ENCODE peak calls at places on chromosome 17, in eight cellular contexts. One of them, this sample, is unnamed.

GRCh38 chr17:20703781-20704180 is 124.3 kb downstream of the CDRT15L2 start:
- DNase-seq in ovary: no peak
- DNase-seq in breast epithelium: no peak
- DNase-seq in right lobe of liver: no peak
- DNase-seq in right atrium auricular region: no peak
- DNase-seq in A549: no peak
- DNase-seq in PC-3: peak; percentile 0
- DNase-seq in fibroblast of the aortic adventitia: no peak
- DNase-seq in this sample: no peak

GRCh38 chr17:48259710-48260291 is 152.2 kb downstream of the SNX11 start:
- DNase-seq in PC-3: peak; percentile 87
- DNase-seq in right atrium auricular region: no peak
- DNase-seq in fibroblast of the aortic adventitia: peak; percentile 58
- DNase-seq in breast epithelium: no peak
- DNase-seq in ovary: no peak
- DNase-seq in right lobe of liver: no peak
- DNase-seq in A549: peak; percentile 35
- DNase-seq in this sample: peak; percentile 40

GRCh38 chr17:70374496-70374895 is 205.2 kb downstream of the KCNJ2 start:
- DNase-seq in right atrium auricular region: no peak
- DNase-seq in PC-3: no peak
- DNase-seq in ovary: no peak
- DNase-seq in fibroblast of the aortic adventitia: no peak
- DNase-seq in right lobe of liver: no peak
- DNase-seq in A549: no peak
- DNase-seq in breast epithelium: no peak
- DNase-seq in this sample: no peak

GRCh38 chr17:77616243-77616731 is 342.2 kb upstream of the TNRC6C start:
- DNase-seq in breast epithelium: no peak
- DNase-seq in A549: no peak
- DNase-seq in fibroblast of the aortic adventitia: no peak
- DNase-seq in right atrium auricular region: no peak
- DNase-seq in ovary: no peak
- DNase-seq in right lobe of liver: peak; percentile 2
- DNase-seq in PC-3: peak; percentile 80
- DNase-seq in this sample: no peak

GRCh38 chr17:13001991-13002615 is 15.7 kb downstream of the ELAC2 start:
- DNase-seq in A549: no peak
- DNase-seq in right lobe of liver: no peak
- DNase-seq in fibroblast of the aortic adventitia: peak; percentile 16
- DNase-seq in PC-3: no peak
- DNase-seq in breast epithelium: peak; percentile 40
- DNase-seq in ovary: no peak
- DNase-seq in right atrium auricular region: no peak
- DNase-seq in this sample: no peak

GRCh38 chr17:76276069-76276431 is 10.9 kb downstream of the UBALD2 start:
- DNase-seq in right lobe of liver: no peak
- DNase-seq in ovary: no peak
- DNase-seq in A549: no peak
- DNase-seq in breast epithelium: no peak
- DNase-seq in fibroblast of the aortic adventitia: no peak
- DNase-seq in right atrium auricular region: no peak
- DNase-seq in PC-3: no peak
- DNase-seq in this sample: peak; percentile 74

GRCh38 chr17:77515227-77515626 is 374.5 kb downstream of the SEC14L1 start:
- DNase-seq in A549: no peak
- DNase-seq in PC-3: no peak
- DNase-seq in right lobe of liver: no peak
- DNase-seq in fibroblast of the aortic adventitia: no peak
- DNase-seq in right atrium auricular region: no peak
- DNase-seq in ovary: no peak
- DNase-seq in breast epithelium: no peak
- DNase-seq in this sample: no peak

GRCh38 chr17:29178750-29179231 is 1.4 kb downstream of the MYO18A start:
- DNase-seq in right lobe of liver: no peak
- DNase-seq in right atrium auricular region: no peak
- DNase-seq in A549: peak; percentile 41
- DNase-seq in PC-3: peak; percentile 46
- DNase-seq in fibroblast of the aortic adventitia: no peak
- DNase-seq in ovary: no peak
- DNase-seq in breast epithelium: no peak
- DNase-seq in this sample: no peak

GRCh38 chr17:32869345-32870026 is 7.4 kb downstream of the MYO1D start:
- DNase-seq in right lobe of liver: no peak
- DNase-seq in PC-3: peak; percentile 39
- DNase-seq in A549: no peak
- DNase-seq in breast epithelium: no peak
- DNase-seq in right atrium auricular region: no peak
- DNase-seq in fibroblast of the aortic adventitia: no peak
- DNase-seq in ovary: no peak
- DNase-seq in this sample: no peak

GRCh38 chr17:17143501-17143900 is 62.6 kb downstream of the PLD6 start:
- DNase-seq in A549: no peak
- DNase-seq in fibroblast of the aortic adventitia: no peak
- DNase-seq in breast epithelium: no peak
- DNase-seq in right lobe of liver: no peak
- DNase-seq in ovary: no peak
- DNase-seq in PC-3: no peak
- DNase-seq in right atrium auricular region: no peak
- DNase-seq in this sample: no peak

GRCh38 chr17:31294839-31295488 is 2.1 kb downstream of the OMG start:
- DNase-seq in right lobe of liver: no peak
- DNase-seq in PC-3: no peak
- DNase-seq in A549: no peak
- DNase-seq in ovary: no peak
- DNase-seq in fibroblast of the aortic adventitia: peak; percentile 40
- DNase-seq in breast epithelium: no peak
- DNase-seq in right atrium auricular region: no peak
- DNase-seq in this sample: no peak

GRCh38 chr17:73420897-73421296 is 109.1 kb upstream of the CDC42EP4 start:
- DNase-seq in breast epithelium: no peak
- DNase-seq in right lobe of liver: no peak
- DNase-seq in PC-3: peak; percentile 99
- DNase-seq in A549: peak; percentile 86
- DNase-seq in ovary: no peak
- DNase-seq in fibroblast of the aortic adventitia: no peak
- DNase-seq in right atrium auricular region: no peak
- DNase-seq in this sample: peak; percentile 13

GRCh38 chr17:21214777-21215541 is 998 bp upstream of the TMEM11 start:
- DNase-seq in breast epithelium: no peak
- DNase-seq in A549: peak; percentile 28
- DNase-seq in fibroblast of the aortic adventitia: peak; percentile 40
- DNase-seq in right lobe of liver: no peak
- DNase-seq in right atrium auricular region: no peak
- DNase-seq in ovary: peak; percentile 61
- DNase-seq in PC-3: peak; percentile 11
- DNase-seq in this sample: peak; percentile 16

GRCh38 chr17:12574525-12574924 is 91.2 kb upstream of the MYOCD start:
- DNase-seq in PC-3: no peak
- DNase-seq in right atrium auricular region: no peak
- DNase-seq in ovary: no peak
- DNase-seq in breast epithelium: no peak
- DNase-seq in fibroblast of the aortic adventitia: no peak
- DNase-seq in A549: no peak
- DNase-seq in right lobe of liver: no peak
- DNase-seq in this sample: no peak

GRCh38 chr17:54945246-54945645 is 23.2 kb downstream of the COX11 start:
- DNase-seq in right lobe of liver: no peak
- DNase-seq in PC-3: no peak
- DNase-seq in ovary: no peak
- DNase-seq in A549: no peak
- DNase-seq in right atrium auricular region: no peak
- DNase-seq in breast epithelium: no peak
- DNase-seq in fibroblast of the aortic adventitia: no peak
- DNase-seq in this sample: no peak

GRCh38 chr17:59963738-59964454 is 644 bp downstream of the RNFT1 start:
- DNase-seq in right lobe of liver: peak; percentile 59
- DNase-seq in fibroblast of the aortic adventitia: peak; percentile 56
- DNase-seq in breast epithelium: no peak
- DNase-seq in ovary: no peak
- DNase-seq in PC-3: peak; percentile 68
- DNase-seq in A549: peak; percentile 43
- DNase-seq in right atrium auricular region: peak; percentile 65
- DNase-seq in this sample: peak; percentile 54

GRCh38 chr17:27376637-27377547 is 79.4 kb upstream of the KSR1 start:
- DNase-seq in right atrium auricular region: no peak
- DNase-seq in PC-3: peak; percentile 81
- DNase-seq in ovary: no peak
- DNase-seq in fibroblast of the aortic adventitia: peak; percentile 66
- DNase-seq in breast epithelium: no peak
- DNase-seq in A549: no peak
- DNase-seq in right lobe of liver: no peak
- DNase-seq in this sample: no peak

GRCh38 chr17:81427446-81428120 is 32.3 kb downstream of the BAHCC1 start:
- DNase-seq in A549: no peak
- DNase-seq in right lobe of liver: peak; percentile 79
- DNase-seq in ovary: no peak
- DNase-seq in breast epithelium: no peak
- DNase-seq in right atrium auricular region: no peak
- DNase-seq in PC-3: no peak
- DNase-seq in fibroblast of the aortic adventitia: no peak
- DNase-seq in this sample: no peak

GRCh38 chr17:5499790-5500189 is 13.4 kb downstream of the MIS12 start:
- DNase-seq in PC-3: no peak
- DNase-seq in right atrium auricular region: no peak
- DNase-seq in A549: no peak
- DNase-seq in ovary: peak; percentile 51
- DNase-seq in breast epithelium: no peak
- DNase-seq in fibroblast of the aortic adventitia: no peak
- DNase-seq in right lobe of liver: no peak
- DNase-seq in this sample: no peak
- H3K4me3 ChIP-seq in PC-3: peak overlapping the region; percentile 66
- H3K4me3 ChIP-seq in right atrium auricular region: peak overlapping the region; percentile 61
- H3K4me3 ChIP-seq in A549: peak overlapping the region; percentile 80
- H3K4me3 ChIP-seq in ovary: peak overlapping the region; percentile 59
- H3K4me3 ChIP-seq in breast epithelium: peak overlapping the region; percentile 49
- H3K4me3 ChIP-seq in fibroblast of the aortic adventitia: peak overlapping the region; percentile 72
- H3K4me3 ChIP-seq in right lobe of liver: no peak overlapping the region
- H3K4me3 ChIP-seq in this sample: no peak overlapping the region

GRCh38 chr17:64148017-64148631 is 18.2 kb upstream of the ERN1 start:
- DNase-seq in breast epithelium: no peak
- DNase-seq in fibroblast of the aortic adventitia: peak; percentile 62
- DNase-seq in right lobe of liver: no peak
- DNase-seq in A549: no peak
- DNase-seq in ovary: no peak
- DNase-seq in PC-3: peak; percentile 45
- DNase-seq in right atrium auricular region: peak; percentile 57
- DNase-seq in this sample: peak; percentile 37

GRCh38 chr17:64147110-64148016 is 17.4 kb upstream of the ERN1 start:
- DNase-seq in fibroblast of the aortic adventitia: peak; percentile 68
- DNase-seq in PC-3: peak; percentile 52
- DNase-seq in right atrium auricular region: peak; percentile 30
- DNase-seq in A549: peak; percentile 44
- DNase-seq in breast epithelium: no peak
- DNase-seq in right lobe of liver: no peak
- DNase-seq in ovary: no peak
- DNase-seq in this sample: peak; percentile 55

GRCh38 chr17:64149196-64149595 is 19.3 kb upstream of the ERN1 start:
- DNase-seq in breast epithelium: no peak
- DNase-seq in right lobe of liver: no peak
- DNase-seq in A549: no peak
- DNase-seq in ovary: no peak
- DNase-seq in right atrium auricular region: no peak
- DNase-seq in fibroblast of the aortic adventitia: no peak
- DNase-seq in PC-3: no peak
- DNase-seq in this sample: no peak

GRCh38 chr17:64150237-64151015 is 20.5 kb upstream of the ERN1 start:
- DNase-seq in ovary: no peak
- DNase-seq in breast epithelium: peak; percentile 57
- DNase-seq in A549: no peak
- DNase-seq in right atrium auricular region: peak; percentile 62
- DNase-seq in PC-3: no peak
- DNase-seq in fibroblast of the aortic adventitia: no peak
- DNase-seq in right lobe of liver: peak; percentile 93
- DNase-seq in this sample: no peak

DNA sequence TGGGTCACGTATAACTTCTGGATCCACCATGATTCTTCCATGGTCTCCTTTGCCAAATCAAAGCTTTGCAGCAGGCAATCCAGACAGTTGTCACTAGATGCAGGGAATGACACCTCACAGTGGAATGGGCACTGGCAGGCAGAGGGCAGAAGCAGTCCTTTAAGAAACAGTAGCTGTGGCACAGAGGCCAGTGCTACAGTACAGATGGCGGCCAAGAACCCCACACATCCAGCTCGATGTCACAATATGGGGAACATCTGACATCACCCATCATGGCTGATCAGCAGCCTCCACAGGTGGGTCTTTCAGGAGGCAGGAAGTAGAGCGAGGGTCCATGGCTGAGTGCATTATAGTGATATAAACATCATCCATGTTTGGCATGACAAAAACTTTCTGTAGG is 18.8 kb upstream of the ERN1 start:
- DNase-seq in PC-3: peak; percentile 41
- DNase-seq in breast epithelium: no peak
- DNase-seq in ovary: no peak
- DNase-seq in right atrium auricular region: peak; percentile 59
- DNase-seq in A549: no peak
- DNase-seq in fibroblast of the aortic adventitia: no peak
- DNase-seq in right lobe of liver: no peak
- DNase-seq in this sample: peak; percentile 22
- TF ChIP-seq CTCF in PC-3: peak; percentile 52
- TF ChIP-seq CTCF in breast epithelium: no peak
- TF ChIP-seq CTCF in ovary: no peak
- TF ChIP-seq CTCF in right atrium auricular region: peak; percentile 61
- TF ChIP-seq CTCF in A549: no peak
- TF ChIP-seq CTCF in fibroblast of the aortic adventitia: no peak
- TF ChIP-seq CTCF in right lobe of liver: peak; percentile 41
- TF ChIP-seq CTCF in this sample: no peak

DNA sequence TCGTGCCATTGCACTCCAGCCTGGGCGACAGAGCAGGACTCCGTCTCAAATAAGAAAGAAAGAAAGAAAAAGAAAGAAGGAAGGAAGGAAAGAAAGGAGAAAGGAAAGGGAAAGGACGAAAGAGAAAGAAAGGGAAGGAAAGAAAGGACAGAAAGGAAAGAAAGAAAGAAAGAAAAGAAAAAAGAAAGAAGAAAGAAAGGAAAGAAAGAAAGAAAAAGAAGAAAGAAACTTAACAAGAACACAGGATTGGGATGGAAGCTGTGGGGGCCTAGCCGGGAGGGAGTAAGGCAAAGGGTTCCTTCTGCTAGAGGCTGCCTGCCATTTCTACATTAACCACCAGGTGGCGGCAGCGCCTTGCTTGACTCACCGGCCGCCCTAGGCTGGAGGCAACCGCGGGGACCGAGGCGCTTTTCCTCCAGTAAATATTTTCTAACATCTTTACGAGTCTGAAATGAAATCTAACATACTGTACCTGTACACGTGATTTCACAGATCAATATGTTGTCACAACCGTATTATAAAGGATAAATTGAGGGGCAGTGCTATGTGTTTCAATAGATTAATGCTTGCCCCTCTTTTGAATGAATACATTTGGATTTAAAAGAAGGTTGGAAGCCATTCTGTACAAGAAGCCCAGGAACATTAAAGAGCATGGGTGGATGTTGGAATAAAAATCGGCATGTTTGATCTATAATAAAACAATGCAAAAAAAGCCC is 6.1 kb downstream of the GJD3 start:
- DNase-seq in A549: peak; percentile 96
- DNase-seq in PC-3: peak; percentile 87
- DNase-seq in breast epithelium: peak; percentile 91
- DNase-seq in ovary: peak; percentile 94
- DNase-seq in fibroblast of the aortic adventitia: peak; percentile 89
- DNase-seq in right atrium auricular region: peak; percentile 95
- DNase-seq in right lobe of liver: peak; percentile 89
- DNase-seq in this sample: peak; percentile 88
- H3K4me3 ChIP-seq in A549: peak overlapping the region; percentile 20
- H3K4me3 ChIP-seq in PC-3: peak overlapping the region; percentile 59
- H3K4me3 ChIP-seq in breast epithelium: no peak overlapping the region
- H3K4me3 ChIP-seq in ovary: no peak overlapping the region
- H3K4me3 ChIP-seq in fibroblast of the aortic adventitia: no peak overlapping the region
- H3K4me3 ChIP-seq in right atrium auricular region: no peak overlapping the region
- H3K4me3 ChIP-seq in right lobe of liver: peak overlapping the region; percentile 33
- H3K4me3 ChIP-seq in this sample: no peak overlapping the region

GRCh38 chr17:79950711-79951110 is 85.0 kb downstream of the TBC1D16 start:
- DNase-seq in right lobe of liver: peak; percentile 17
- DNase-seq in A549: no peak
- DNase-seq in breast epithelium: peak; percentile 24
- DNase-seq in fibroblast of the aortic adventitia: no peak
- DNase-seq in PC-3: no peak
- DNase-seq in right atrium auricular region: no peak
- DNase-seq in ovary: peak; percentile 36
- DNase-seq in this sample: no peak
- TF ChIP-seq CTCF in right lobe of liver: no peak
- TF ChIP-seq CTCF in A549: no peak
- TF ChIP-seq CTCF in breast epithelium: no peak
- TF ChIP-seq CTCF in fibroblast of the aortic adventitia: no peak
- TF ChIP-seq CTCF in PC-3: no peak
- TF ChIP-seq CTCF in right atrium auricular region: no peak
- TF ChIP-seq CTCF in ovary: no peak
- TF ChIP-seq CTCF in this sample: no peak

This sample was measured in GM12865.